ENCODE peak calls at places on chromosomes 7 and 10, in seven cellular contexts. O is Peyer's patch, K is suprapubic skin, H is gastrocnemius medialis, M is tibial artery, R is MM.1S, T is stomach. N is an unnamed sample.

GRCh38 chr10:26627320-26627719 is 70.2 kb upstream of the PDSS1 start:
- DNase-seq in O (no peak), K (no peak), H (no peak), M (no peak), R (no peak), T (no peak), N (no peak)

GRCh38 chr7:30451539-30452277 is 26.9 kb downstream of the NOD1 start:
- DNase-seq in O (no peak), K (peak), H (no peak), M (no peak), R (no peak), T (no peak), N (no peak)

GRCh38 chr7:130930710-130931109 is 196.7 kb upstream of the KLF14 start:
- DNase-seq in O (no peak), K (no peak), H (no peak), M (no peak), R (no peak), T (no peak), N (no peak)

GRCh38 chr7:101066141-101066857 is 19.0 kb upstream of the TRIM56 start:
- DNase-seq in O (no peak), K (no peak), H (no peak), M (no peak), R (no peak), T (no peak), N (no peak)

GRCh38 chr7:106542550-106543220 is 118.3 kb downstream of the CCDC71L start:
- DNase-seq in O (peak), K (no peak), H (no peak), M (peak), R (peak), T (peak), N (no peak)

GRCh38 chr7:128859232-128860157 is 3.2 kb upstream of the ATP6V1F start:
- DNase-seq in O (no peak), K (no peak), H (no peak), M (no peak), R (peak), T (peak), N (no peak)

GRCh38 chr10:106519376-106520035 is 645.0 kb downstream of the SORCS1 start:
- DNase-seq in O (no peak), K (no peak), H (no peak), M (no peak), R (no peak), T (no peak), N (no peak)

GRCh38 chr10:72309290-72310240 is 35.8 kb downstream of the DDIT4 start:
- DNase-seq in O (no peak), K (no peak), H (peak), M (no peak), R (peak), T (peak), N (no peak)

GRCh38 chr7:112350596-112350995 is 99.7 kb upstream of the IFRD1 start:
- DNase-seq in O (no peak), K (no peak), H (no peak), M (no peak), R (no peak), T (no peak), N (no peak)

GRCh38 chr7:111486472-111487142 is 75.7 kb downstream of the IMMP2L start:
- DNase-seq in O (no peak), K (no peak), H (no peak), M (no peak), R (peak), T (no peak), N (no peak)

GRCh38 chr10:12332572-12333381 is 16.6 kb upstream of the CAMK1D start:
- DNase-seq in O (no peak), K (no peak), H (no peak), M (peak), R (no peak), T (no peak), N (no peak)

GRCh38 chr7:5690931-5691461 is 90.5 kb downstream of the RNF216 start:
- DNase-seq in O (no peak), K (no peak), H (peak), M (peak), R (no peak), T (no peak), N (no peak)

GRCh38 chr7:43758861-43759683 is 592 bp downstream of the BLVRA start:
- DNase-seq in O (peak), K (peak), H (no peak), M (no peak), R (peak), T (peak), N (peak)

GRCh38 chr7:92044940-92045339 is 89.3 kb downstream of the CYP51A1 start:
- DNase-seq in O (no peak), K (no peak), H (no peak), M (no peak), R (no peak), T (no peak), N (no peak)

GRCh38 chr10:72297281-72297967 is 23.7 kb downstream of the DDIT4 start:
- DNase-seq in O (peak), K (peak), H (peak), M (peak), R (peak), T (peak), N (no peak)

GRCh38 chr10:115402690-115403089 is 309.5 kb downstream of the ATRNL1 start:
- DNase-seq in O (no peak), K (no peak), H (no peak), M (no peak), R (no peak), T (no peak), N (no peak)

GRCh38 chr10:70604106-70604505 is 1.6 kb upstream of the PRF1 start:
- DNase-seq in O (no peak), K (no peak), H (no peak), M (no peak), R (no peak), T (no peak), N (no peak)

GRCh38 chr10:73908853-73909611 is 1.9 kb upstream of the PLAU start:
- DNase-seq in O (peak), K (no peak), H (peak), M (peak), R (no peak), T (no peak), N (no peak)

GRCh38 chr10:60099998-60100747 is 193.8 kb upstream of the CCDC6 start:
- DNase-seq in O (no peak), K (no peak), H (no peak), M (no peak), R (peak), T (no peak), N (no peak)

GRCh38 chr10:61662794-61663259 is at the start of gene CABCOCO1:
- DNase-seq in O (no peak), K (no peak), H (peak), M (peak), R (no peak), T (peak), N (peak)

GRCh38 chr10:73552819-73553218 is 38.3 kb downstream of the USP54 start:
- DNase-seq in O (no peak), K (no peak), H (no peak), M (no peak), R (no peak), T (no peak), N (no peak)

GRCh38 chr7:7764515-7765138 is 46.2 kb upstream of the RPA3 start:
- DNase-seq in O (no peak), K (no peak), H (no peak), M (no peak), R (peak), T (no peak), N (no peak)

GRCh38 chr10:80104066-80104926 is 25.8 kb downstream of the TMEM254 start:
- DNase-seq in O (no peak), K (no peak), H (no peak), M (no peak), R (no peak), T (no peak), N (no peak)

GRCh38 chr10:28381465-28381864 is 78.6 kb upstream of the MPP7 start:
- DNase-seq in O (no peak), K (no peak), H (no peak), M (no peak), R (no peak), T (no peak), N (no peak)

GRCh38 chr10:132788180-132788830 is 2.4 kb upstream of the NKX6-2 start:
- DNase-seq in O (no peak), K (no peak), H (no peak), M (no peak), R (no peak), T (peak), N (no peak)

GRCh38 chr10:73965890-73966768 is 31.8 kb upstream of the VCL start:
- DNase-seq in O (no peak), K (peak), H (peak), M (peak), R (no peak), T (peak), N (peak)

GRCh38 chr10:32256613-32257437 is 90.1 kb downstream of the EPC1 start:
- DNase-seq in O (peak), K (no peak), H (peak), M (peak), R (peak), T (peak), N (no peak)
- TF ChIP-seq CTCF in O (peak), K (peak), H (peak), M (peak), R (peak), T (peak), N (peak)

DNA sequence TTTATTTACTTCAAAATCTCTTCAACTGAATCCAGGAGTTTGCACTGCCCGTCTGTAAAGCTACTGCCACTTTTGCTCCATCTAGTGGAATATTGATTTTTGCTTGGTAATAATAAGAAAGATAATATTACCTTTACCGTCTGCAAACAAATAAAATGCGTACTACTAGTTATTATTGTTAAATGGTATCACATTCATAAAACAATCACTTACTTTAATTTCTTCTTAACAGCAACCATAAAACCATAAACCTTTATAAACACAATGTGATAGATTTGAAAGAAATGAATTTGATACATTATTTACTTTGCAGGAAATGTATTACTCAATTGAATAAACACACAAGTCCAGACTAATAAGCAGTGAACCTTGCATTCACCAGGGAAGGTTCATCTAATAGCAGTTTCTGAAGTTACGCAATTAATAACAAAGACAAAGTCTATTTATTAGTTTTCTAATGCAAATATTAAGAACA is 6.4 kb downstream of the AGMO start:
- DNase-seq in O (no peak), K (no peak), H (no peak), M (no peak), R (no peak), T (no peak), N (no peak)
- TF ChIP-seq CTCF in O (no peak), K (no peak), H (peak), M (no peak), R (no peak), T (no peak), N (no peak)

DNA sequence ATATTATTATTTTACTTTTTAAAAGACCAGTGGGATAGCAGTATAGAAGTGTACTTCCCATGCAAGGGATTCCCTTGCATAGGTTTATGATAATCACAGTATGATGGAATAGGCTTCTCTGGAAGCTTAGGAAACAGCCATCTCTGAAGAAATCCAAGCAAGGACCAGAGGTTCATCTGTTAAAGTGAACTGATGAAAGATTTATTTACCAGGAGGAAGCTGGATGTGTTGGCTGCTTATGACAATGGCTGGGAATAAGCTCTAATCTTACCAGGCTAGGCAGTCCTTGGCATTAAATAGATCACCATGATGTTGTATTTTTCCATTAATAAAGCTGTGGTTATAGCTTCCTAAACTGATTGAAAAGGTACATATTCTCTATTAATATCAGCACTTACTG is 32.0 kb downstream of the FRA10AC1 start:
- DNase-seq in O (no peak), K (no peak), H (no peak), M (no peak), R (no peak), T (no peak), N (no peak)
- TF ChIP-seq CTCF in O (no peak), K (no peak), H (no peak), M (no peak), R (no peak), T (no peak), N (no peak)

GRCh38 chr7:1579481-1580421 is 9.9 kb upstream of the PSMG3 start:
- DNase-seq in O (peak), K (no peak), H (peak), M (peak), R (peak), T (peak), N (peak)
- TF ChIP-seq CTCF in O (peak), K (peak), H (peak), M (peak), R (peak), T (peak), N (peak)

DNA sequence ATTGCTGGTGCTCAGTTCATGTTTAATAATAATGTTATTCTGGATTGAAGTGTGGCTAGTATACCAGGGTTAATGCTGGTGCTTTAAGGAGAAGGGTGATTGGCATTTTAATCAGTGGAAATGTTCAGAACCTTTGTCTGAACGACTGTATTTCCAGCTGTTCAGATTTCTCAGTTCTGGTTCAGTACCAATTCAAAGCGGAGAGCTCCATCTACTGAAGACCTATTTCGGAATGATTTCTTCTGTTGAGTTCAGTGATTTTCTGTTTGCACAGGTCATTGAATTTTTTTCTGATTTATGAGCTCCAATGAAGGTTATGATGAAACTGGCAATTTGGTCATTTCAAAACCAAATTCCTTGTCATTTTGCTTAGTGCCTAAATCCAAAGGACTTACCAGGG is 160.1 kb downstream of the EXOC4 start:
- DNase-seq in O (no peak), K (no peak), H (no peak), M (no peak), R (no peak), T (no peak), N (no peak)
- TF ChIP-seq CTCF in O (no peak), K (no peak), H (no peak), M (no peak), R (no peak), T (no peak), N (no peak)

DNA sequence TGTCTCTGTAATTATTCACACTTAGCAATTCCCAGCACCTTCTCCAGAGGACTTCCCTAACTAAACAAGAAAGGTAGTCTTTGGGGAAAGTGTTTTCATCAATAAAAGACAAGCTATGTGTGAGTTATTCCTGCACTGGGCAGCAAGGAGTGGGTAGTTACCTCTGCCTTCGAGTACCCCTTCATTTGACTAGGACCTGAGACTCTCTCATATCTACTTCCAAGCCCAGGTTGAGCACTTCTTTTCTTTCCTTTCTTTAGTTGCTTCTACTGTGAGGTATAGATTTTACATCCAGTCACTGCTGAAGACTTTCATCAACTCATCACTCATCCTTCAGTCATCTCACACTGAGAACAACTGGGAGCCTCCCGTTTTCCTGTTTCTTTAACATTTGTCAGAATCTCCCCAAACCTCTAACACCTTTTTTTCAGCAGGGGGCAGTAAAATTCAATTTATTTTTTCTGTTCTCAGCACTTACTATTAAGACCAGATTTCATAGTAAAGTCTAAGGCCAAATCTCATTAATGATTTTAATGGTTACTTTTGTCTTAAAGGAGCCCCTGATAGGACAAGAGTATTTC is 80.1 kb upstream of the PRSS1 start:
- DNase-seq in O (no peak), K (no peak), H (no peak), M (no peak), R (peak), T (no peak), N (no peak)
- TF ChIP-seq CTCF in O (peak), K (peak), H (peak), M (peak), R (peak), T (no peak), N (peak)